ENCODE peak calls at places on chromosomes 5 and 9, in eight cellular contexts. I, B, A, T, C, Z, P and E are unnamed samples.

GRCh38 chr5:179915406-179915935 is 7.8 kb upstream of the TBC1D9B start:
- DNase-seq in T (no peak), C (no peak), A (no peak), I (no peak), P (no peak), Z (no peak), B (no peak), E (no peak)

GRCh38 chr9:26947736-26948135 is 694 bp upstream of the PLAA start:
- DNase-seq in I (no peak), B (peak; percentile 13), C (no peak), A (no peak), Z (no peak), P (peak; percentile 35), T (no peak), E (no peak)

GRCh38 chr9:112863781-112864180 is 26.9 kb downstream of the SLC46A2 start:
- DNase-seq in P (no peak), I (no peak), B (no peak), A (no peak), Z (no peak), C (no peak), T (no peak), E (no peak)

GRCh38 chr9:92467511-92467910 is 14.8 kb downstream of the ASPN start:
- DNase-seq in T (no peak), A (no peak), Z (no peak), P (no peak), B (no peak), C (no peak), I (no peak), E (no peak)

GRCh38 chr5:27020965-27021364 is 17.4 kb downstream of the CDH9 start:
- DNase-seq in P (no peak), T (no peak), Z (peak; percentile 28), C (no peak), B (no peak), A (no peak), I (no peak), E (no peak)

GRCh38 chr5:19795218-19795617 is 192.8 kb downstream of the CDH18 start:
- DNase-seq in A (no peak), B (no peak), C (no peak), I (no peak), T (no peak), P (no peak), Z (peak; percentile 67), E (no peak)

GRCh38 chr9:72150172-72150571 is 932 bp downstream of the GDA start:
- DNase-seq in C (no peak), T (no peak), P (no peak), Z (no peak), I (no peak), A (no peak), B (no peak), E (no peak)

GRCh38 chr9:109253637-109254284 is 67.1 kb downstream of the EPB41L4B start:
- DNase-seq in A (no peak), P (no peak), C (no peak), B (no peak), T (no peak), I (no peak), Z (peak; percentile 71), E (peak; percentile 95)

GRCh38 chr9:37903581-37903830 is 421 bp downstream of the SLC25A51 start:
- DNase-seq in I (no peak), C (no peak), Z (no peak), B (no peak), T (no peak), P (no peak), A (no peak), E (no peak)

GRCh38 chr9:19554518-19554917 is 145.7 kb downstream of the ACER2 start:
- DNase-seq in P (no peak), I (no peak), A (no peak), Z (no peak), T (no peak), B (no peak), C (no peak), E (no peak)

GRCh38 chr5:173452098-173452497 is 123.9 kb upstream of the STC2 start:
- DNase-seq in P (peak; percentile 2), C (peak; percentile 43), Z (no peak), A (no peak), I (no peak), B (no peak), T (no peak), E (peak; percentile 96)

GRCh38 chr9:125099816-125100215 is 43.5 kb downstream of the SCAI start:
- DNase-seq in I (no peak), B (no peak), P (no peak), C (no peak), A (no peak), T (no peak), Z (no peak), E (no peak)

GRCh38 chr9:69195681-69196080 is 21.6 kb downstream of the TJP2 start:
- DNase-seq in I (no peak), C (no peak), B (no peak), A (no peak), P (no peak), T (no peak), Z (no peak), E (no peak)

GRCh38 chr5:69512740-69513260 is 20.2 kb downstream of the OCLN start:
- DNase-seq in I (no peak), B (no peak), T (no peak), C (no peak), P (no peak), Z (peak; percentile 90), A (no peak), E (peak; percentile 73)

GRCh38 chr5:122858451-122858850 is 13.0 kb downstream of the SNX24 start:
- DNase-seq in Z (peak; percentile 69), T (no peak), C (no peak), I (no peak), A (no peak), B (no peak), P (peak; percentile 51), E (no peak)

GRCh38 chr9:83431470-83432060 is 106.6 kb downstream of the FRMD3 start:
- DNase-seq in P (peak; percentile 66), A (no peak), C (peak; percentile 41), B (no peak), I (no peak), T (no peak), Z (peak; percentile 6), E (no peak)

GRCh38 chr5:36944607-36945225 is 68.1 kb downstream of the NIPBL start:
- DNase-seq in P (no peak), I (no peak), B (peak; percentile 74), A (no peak), T (peak; percentile 35), C (no peak), Z (peak; percentile 85), E (peak; percentile 88)

GRCh38 chr9:116000748-116001329 is 152.8 kb upstream of the PAPPA start:
- DNase-seq in B (peak; percentile 12), P (peak; percentile 7), T (no peak), Z (no peak), I (no peak), A (no peak), C (no peak), E (peak; percentile 46)

GRCh38 chr5:57577432-57578175 is 95.0 kb upstream of the ACTBL2 start:
- DNase-seq in B (no peak), P (no peak), T (no peak), A (no peak), I (no peak), C (no peak), Z (no peak), E (no peak)

GRCh38 chr9:113609562-113610318 is 146.2 kb downstream of the RGS3 start:
- DNase-seq in A (no peak), Z (peak; percentile 72), I (peak; percentile 98), P (peak; percentile 32), C (peak; percentile 87), B (no peak), T (no peak), E (peak; percentile 52)

GRCh38 chr5:119071573-119071874 is 637 bp downstream of the DMXL1 start:
- DNase-seq in C (no peak), B (peak; percentile 43), P (no peak), T (no peak), I (no peak), A (no peak), Z (no peak), E (no peak)

DNA sequence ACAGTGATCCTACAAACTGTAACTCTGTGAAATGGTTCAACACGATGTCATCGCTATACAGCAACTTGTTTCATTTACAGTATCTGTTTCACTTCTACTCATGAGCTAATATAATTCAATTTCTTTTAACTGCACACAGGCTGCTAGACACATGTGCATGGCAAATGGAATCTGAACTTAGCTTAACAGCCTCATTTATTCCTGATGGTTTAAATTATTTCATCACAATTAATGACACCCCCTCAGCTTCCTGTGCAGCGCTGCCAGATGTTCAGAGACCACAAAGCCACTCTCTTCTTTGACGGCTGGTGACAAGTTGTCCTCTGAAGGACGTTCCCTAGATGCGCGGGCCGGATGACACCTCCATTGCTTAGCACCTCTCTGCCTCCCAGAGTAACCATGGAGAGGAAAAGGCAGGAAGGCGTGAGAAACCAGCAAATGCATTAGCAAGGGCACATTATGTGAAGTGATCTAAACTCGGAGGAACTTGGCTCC is 191.1 kb downstream of the BNC2 start:
- DNase-seq in A (no peak), Z (no peak), C (no peak), P (no peak), I (no peak), B (no peak), T (no peak), E (no peak)
- H3K4me3 ChIP-seq in A (no peak overlapping the region), Z (no peak overlapping the region), C (no peak overlapping the region), P (no peak overlapping the region), I (no peak overlapping the region), B (no peak overlapping the region), T (no peak overlapping the region), E (no peak overlapping the region)

GRCh38 chr5:267716-268115 is 3.7 kb upstream of the PDCD6 start:
- DNase-seq in I (no peak), B (no peak), Z (no peak), P (no peak), C (no peak), T (no peak), A (no peak), E (no peak)

GRCh38 chr5:264346-264745 is 7.1 kb upstream of the PDCD6 start:
- DNase-seq in I (no peak), C (no peak), T (no peak), A (no peak), B (no peak), P (no peak), Z (no peak), E (peak; percentile 31)

DNA sequence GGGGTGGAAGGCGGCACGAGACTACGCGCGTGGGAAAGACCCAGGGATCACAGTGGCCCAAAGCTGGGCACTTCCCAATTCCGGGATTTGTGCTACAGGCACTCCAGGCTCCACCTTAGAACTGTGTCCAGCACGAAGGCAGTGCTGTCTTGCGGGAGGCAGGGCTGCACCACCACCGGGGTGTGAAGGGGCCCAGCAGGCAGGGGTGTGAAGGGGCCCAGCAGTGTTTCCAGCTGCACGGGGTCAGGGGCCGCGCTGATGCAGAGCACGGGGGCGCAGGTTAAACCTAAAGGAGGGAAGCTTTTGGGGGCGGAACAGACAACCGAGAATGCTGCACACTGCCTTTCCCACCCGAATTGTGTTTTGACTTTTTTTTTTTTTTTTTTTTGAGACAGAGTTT is 1.1 kb upstream of the PDCD6 start:
- DNase-seq in I (no peak), T (no peak), C (no peak), A (no peak), Z (no peak), P (peak; percentile 21), B (no peak), E (no peak)
- H3K4me3 ChIP-seq in I (no peak overlapping the region), T (no peak overlapping the region), C (peak overlapping the region; percentile 87), A (no peak overlapping the region), Z (no peak overlapping the region), P (no peak overlapping the region), B (peak overlapping the region; percentile 97), E (no peak overlapping the region)

GRCh38 chr5:10566556-10567068 is 2.7 kb downstream of the ANKRD33B start:
- DNase-seq in C (no peak), B (peak; percentile 48), I (no peak), P (no peak), A (no peak), Z (no peak), T (no peak), E (no peak)
- H3K4me3 ChIP-seq in C (peak overlapping the region; percentile 92), B (peak overlapping the region; percentile 78), I (peak overlapping the region; percentile 88), P (no peak overlapping the region), A (no peak overlapping the region), Z (peak overlapping the region; percentile 94), T (no peak overlapping the region), E (no peak overlapping the region)

GRCh38 chr9:127556871-127557270 is 55.2 kb upstream of the STXBP1 start:
- DNase-seq in I (no peak), B (no peak), Z (no peak), T (no peak), C (no peak), P (no peak), A (no peak), E (no peak)
- H3K4me3 ChIP-seq in I (no peak overlapping the region), B (no peak overlapping the region), Z (peak overlapping the region; percentile 9), T (no peak overlapping the region), C (no peak overlapping the region), P (no peak overlapping the region), A (peak overlapping the region; percentile 46), E (no peak overlapping the region)